ENCODE peak calls at places on chromosomes 11 and 22, in nine cellular contexts. N is RWPE2; O is activated CD8-positive, alpha-beta memory T cell treated with anti-CD3 and anti-CD28 coated beads, Interleukin-2, amount 10 ng/mL, durations not matched to agents 7 days and 5 days; K is K562; A is stimulated activated memory B cell treated with anti-CD40 and anti-IgM and Interleukin-4, amounts not matched to agents 10 μg/mL and 1 μg/mL and 100 μg/mL, for 72 hours; P is activated naive CD8-positive, alpha-beta T cell treated with anti-CD3 and anti-CD28 coated beads, Interleukin-2, amount 10 ng/mL, durations not matched to agents 7 days and 5 days; W is pancreas; Z is Right ventricle myocardium superior; F is effector memory CD8-positive, alpha-beta T cell. T is an unnamed sample.

GRCh38 chr22:19169002-19169946 is 9.3 kb downstream of the SLC25A1 start:
- ATAC-seq in Z (no peak), F (no peak), O (no peak), N (no peak), A (no peak), K (peak), P (no peak), W (no peak), T (no peak)

GRCh38 chr11:7527029-7527428 is 13.2 kb downstream of the PPFIBP2 start:
- ATAC-seq in Z (no peak), A (no peak), O (peak), W (no peak), P (peak), N (no peak), F (peak), K (no peak), T (peak)

GRCh38 chr11:131473510-131473909 is 103.1 kb downstream of the NTM start:
- ATAC-seq in Z (no peak), W (no peak), O (no peak), A (no peak), K (no peak), N (no peak), P (no peak), F (no peak), T (no peak)

GRCh38 chr11:78555592-78555991 is 19.1 kb downstream of the NARS2 start:
- ATAC-seq in W (no peak), F (no peak), K (no peak), A (no peak), Z (no peak), N (no peak), P (no peak), O (no peak), T (no peak)

GRCh38 chr22:32310777-32311176 is 46.9 kb upstream of the RFPL3 start:
- ATAC-seq in O (no peak), A (no peak), N (no peak), F (no peak), W (no peak), P (no peak), K (no peak), Z (no peak), T (no peak)

GRCh38 chr11:15034687-15035267 is 38.6 kb upstream of the CALCB start:
- ATAC-seq in P (no peak), A (no peak), W (no peak), O (no peak), N (peak), Z (no peak), K (no peak), F (no peak), T (no peak)

GRCh38 chr22:37601540-37602442 is 6.8 kb upstream of the GGA1 start:
- ATAC-seq in Z (peak), N (peak), O (no peak), W (peak), F (no peak), K (peak), A (peak), P (no peak), T (peak)

GRCh38 chr11:24344222-24344621 is 152.6 kb upstream of the LUZP2 start:
- ATAC-seq in K (no peak), F (no peak), O (no peak), W (no peak), A (no peak), N (no peak), P (no peak), Z (no peak), T (no peak)

GRCh38 chr11:116517077-116517476 is 255.7 kb downstream of the BUD13 start:
- ATAC-seq in P (no peak), Z (no peak), A (no peak), F (no peak), O (no peak), K (no peak), N (no peak), W (no peak), T (no peak)

GRCh38 chr11:30260813-30261212 is 30.0 kb downstream of the FSHB start:
- ATAC-seq in Z (no peak), A (no peak), K (no peak), W (no peak), P (no peak), O (no peak), F (no peak), N (no peak), T (no peak)